ENCODE peak calls at places on chromosomes 16 and 17, in seven cellular contexts. One of them, this sample, is unnamed.

GRCh38 chr16:89880477-89881367 is 7.3 kb downstream of the TCF25 start:
- DNase-seq in stimulated activated CD4-positive, alpha-beta T cell treated with anti-CD3 and anti-CD28 coated beads, Interleukin-1b, Interleukin-23, amount 100 ng/mL, for 1 hour: no peak
- DNase-seq in OCI-LY7: no peak
- DNase-seq in neural crest cell: no peak
- DNase-seq in astrocyte of the spinal cord: no peak
- DNase-seq in heart left ventricle: no peak
- DNase-seq in small intestine: no peak
- DNase-seq in this sample: no peak

GRCh38 chr17:41975099-41976083 is 8.8 kb downstream of the CNP start:
- DNase-seq in stimulated activated CD4-positive, alpha-beta T cell treated with anti-CD3 and anti-CD28 coated beads, Interleukin-1b, Interleukin-23, amount 100 ng/mL, for 1 hour: no peak
- DNase-seq in OCI-LY7: no peak
- DNase-seq in neural crest cell: no peak
- DNase-seq in astrocyte of the spinal cord: peak; percentile 53
- DNase-seq in heart left ventricle: no peak
- DNase-seq in small intestine: no peak
- DNase-seq in this sample: no peak

GRCh38 chr17:57424777-57425188 is 168.5 kb downstream of the MSI2 start:
- DNase-seq in stimulated activated CD4-positive, alpha-beta T cell treated with anti-CD3 and anti-CD28 coated beads, Interleukin-1b, Interleukin-23, amount 100 ng/mL, for 1 hour: no peak
- DNase-seq in OCI-LY7: no peak
- DNase-seq in neural crest cell: no peak
- DNase-seq in astrocyte of the spinal cord: peak; percentile 62
- DNase-seq in heart left ventricle: no peak
- DNase-seq in small intestine: peak; percentile 78
- DNase-seq in this sample: no peak

GRCh38 chr16:58022601-58023371 is 2.8 kb upstream of the MMP15 start:
- DNase-seq in stimulated activated CD4-positive, alpha-beta T cell treated with anti-CD3 and anti-CD28 coated beads, Interleukin-1b, Interleukin-23, amount 100 ng/mL, for 1 hour: no peak
- DNase-seq in OCI-LY7: no peak
- DNase-seq in neural crest cell: no peak
- DNase-seq in astrocyte of the spinal cord: peak; percentile 75
- DNase-seq in heart left ventricle: peak; percentile 80
- DNase-seq in small intestine: peak; percentile 37
- DNase-seq in this sample: no peak

GRCh38 chr17:66114609-66115008 is 77.3 kb downstream of the CEP112 start:
- DNase-seq in stimulated activated CD4-positive, alpha-beta T cell treated with anti-CD3 and anti-CD28 coated beads, Interleukin-1b, Interleukin-23, amount 100 ng/mL, for 1 hour: no peak
- DNase-seq in OCI-LY7: no peak
- DNase-seq in neural crest cell: no peak
- DNase-seq in astrocyte of the spinal cord: no peak
- DNase-seq in heart left ventricle: no peak
- DNase-seq in small intestine: no peak
- DNase-seq in this sample: no peak

GRCh38 chr16:85309656-85310587 is 197.7 kb upstream of the CIBAR2 start:
- DNase-seq in stimulated activated CD4-positive, alpha-beta T cell treated with anti-CD3 and anti-CD28 coated beads, Interleukin-1b, Interleukin-23, amount 100 ng/mL, for 1 hour: no peak
- DNase-seq in OCI-LY7: peak; percentile 89
- DNase-seq in neural crest cell: peak; percentile 57
- DNase-seq in astrocyte of the spinal cord: no peak
- DNase-seq in heart left ventricle: no peak
- DNase-seq in small intestine: no peak
- DNase-seq in this sample: no peak

GRCh38 chr17:30243568-30243967 is 8.1 kb upstream of the SLC6A4 start:
- DNase-seq in stimulated activated CD4-positive, alpha-beta T cell treated with anti-CD3 and anti-CD28 coated beads, Interleukin-1b, Interleukin-23, amount 100 ng/mL, for 1 hour: no peak
- DNase-seq in OCI-LY7: no peak
- DNase-seq in neural crest cell: no peak
- DNase-seq in astrocyte of the spinal cord: no peak
- DNase-seq in heart left ventricle: no peak
- DNase-seq in small intestine: no peak
- DNase-seq in this sample: no peak

GRCh38 chr16:3971261-3971660 is 90.7 kb upstream of the CREBBP start:
- DNase-seq in stimulated activated CD4-positive, alpha-beta T cell treated with anti-CD3 and anti-CD28 coated beads, Interleukin-1b, Interleukin-23, amount 100 ng/mL, for 1 hour: no peak
- DNase-seq in OCI-LY7: no peak
- DNase-seq in neural crest cell: no peak
- DNase-seq in astrocyte of the spinal cord: peak; percentile 88
- DNase-seq in heart left ventricle: no peak
- DNase-seq in small intestine: no peak
- DNase-seq in this sample: no peak

GRCh38 chr16:54931757-54932660 is 1.3 kb downstream of the IRX5 start:
- DNase-seq in stimulated activated CD4-positive, alpha-beta T cell treated with anti-CD3 and anti-CD28 coated beads, Interleukin-1b, Interleukin-23, amount 100 ng/mL, for 1 hour: no peak
- DNase-seq in OCI-LY7: no peak
- DNase-seq in neural crest cell: no peak
- DNase-seq in astrocyte of the spinal cord: peak; percentile 27
- DNase-seq in heart left ventricle: no peak
- DNase-seq in small intestine: no peak
- DNase-seq in this sample: no peak

GRCh38 chr16:3549906-3550305 is 27.3 kb downstream of the NLRC3 start:
- DNase-seq in stimulated activated CD4-positive, alpha-beta T cell treated with anti-CD3 and anti-CD28 coated beads, Interleukin-1b, Interleukin-23, amount 100 ng/mL, for 1 hour: no peak
- DNase-seq in OCI-LY7: no peak
- DNase-seq in neural crest cell: no peak
- DNase-seq in astrocyte of the spinal cord: no peak
- DNase-seq in heart left ventricle: no peak
- DNase-seq in small intestine: no peak
- DNase-seq in this sample: no peak

GRCh38 chr17:8696456-8696855 is 48.2 kb downstream of the CCDC42 start:
- DNase-seq in stimulated activated CD4-positive, alpha-beta T cell treated with anti-CD3 and anti-CD28 coated beads, Interleukin-1b, Interleukin-23, amount 100 ng/mL, for 1 hour: no peak
- DNase-seq in OCI-LY7: no peak
- DNase-seq in neural crest cell: no peak
- DNase-seq in astrocyte of the spinal cord: peak; percentile 2
- DNase-seq in heart left ventricle: no peak
- DNase-seq in small intestine: no peak
- DNase-seq in this sample: no peak

GRCh38 chr16:29226782-29227181 is 179.7 kb downstream of the NPIPB11 start:
- DNase-seq in stimulated activated CD4-positive, alpha-beta T cell treated with anti-CD3 and anti-CD28 coated beads, Interleukin-1b, Interleukin-23, amount 100 ng/mL, for 1 hour: no peak
- DNase-seq in OCI-LY7: no peak
- DNase-seq in neural crest cell: no peak
- DNase-seq in astrocyte of the spinal cord: no peak
- DNase-seq in heart left ventricle: no peak
- DNase-seq in small intestine: no peak
- DNase-seq in this sample: no peak

GRCh38 chr17:75847595-75848522 is 3.7 kb upstream of the UNC13D start:
- DNase-seq in stimulated activated CD4-positive, alpha-beta T cell treated with anti-CD3 and anti-CD28 coated beads, Interleukin-1b, Interleukin-23, amount 100 ng/mL, for 1 hour: no peak
- DNase-seq in OCI-LY7: no peak
- DNase-seq in neural crest cell: no peak
- DNase-seq in astrocyte of the spinal cord: no peak
- DNase-seq in heart left ventricle: no peak
- DNase-seq in small intestine: no peak
- DNase-seq in this sample: no peak

GRCh38 chr17:64327201-64327930 is 63.3 kb downstream of the PECAM1 start:
- DNase-seq in stimulated activated CD4-positive, alpha-beta T cell treated with anti-CD3 and anti-CD28 coated beads, Interleukin-1b, Interleukin-23, amount 100 ng/mL, for 1 hour: no peak
- DNase-seq in OCI-LY7: no peak
- DNase-seq in neural crest cell: no peak
- DNase-seq in astrocyte of the spinal cord: no peak
- DNase-seq in heart left ventricle: peak; percentile 67
- DNase-seq in small intestine: no peak
- DNase-seq in this sample: peak; percentile 56

GRCh38 chr16:20944861-20945390 is 44.4 kb downstream of the LYRM1 start:
- DNase-seq in stimulated activated CD4-positive, alpha-beta T cell treated with anti-CD3 and anti-CD28 coated beads, Interleukin-1b, Interleukin-23, amount 100 ng/mL, for 1 hour: no peak
- DNase-seq in OCI-LY7: peak; percentile 29
- DNase-seq in neural crest cell: no peak
- DNase-seq in astrocyte of the spinal cord: peak; percentile 13
- DNase-seq in heart left ventricle: no peak
- DNase-seq in small intestine: no peak
- DNase-seq in this sample: no peak

GRCh38 chr17:2235792-2236365 is 67.7 kb downstream of the SMG6 start:
- DNase-seq in stimulated activated CD4-positive, alpha-beta T cell treated with anti-CD3 and anti-CD28 coated beads, Interleukin-1b, Interleukin-23, amount 100 ng/mL, for 1 hour: no peak
- DNase-seq in OCI-LY7: peak; percentile 20
- DNase-seq in neural crest cell: no peak
- DNase-seq in astrocyte of the spinal cord: no peak
- DNase-seq in heart left ventricle: peak; percentile 46
- DNase-seq in small intestine: no peak
- DNase-seq in this sample: no peak

GRCh38 chr16:11254913-11255736 is 879 bp downstream of the SOCS1 start:
- DNase-seq in stimulated activated CD4-positive, alpha-beta T cell treated with anti-CD3 and anti-CD28 coated beads, Interleukin-1b, Interleukin-23, amount 100 ng/mL, for 1 hour: no peak
- DNase-seq in OCI-LY7: peak; percentile 85
- DNase-seq in neural crest cell: peak; percentile 28
- DNase-seq in astrocyte of the spinal cord: peak; percentile 48
- DNase-seq in heart left ventricle: no peak
- DNase-seq in small intestine: peak; percentile 47
- DNase-seq in this sample: peak; percentile 38

GRCh38 chr17:34598161-34598776 is 18.9 kb downstream of the TMEM132E start:
- DNase-seq in stimulated activated CD4-positive, alpha-beta T cell treated with anti-CD3 and anti-CD28 coated beads, Interleukin-1b, Interleukin-23, amount 100 ng/mL, for 1 hour: no peak
- DNase-seq in OCI-LY7: no peak
- DNase-seq in neural crest cell: peak; percentile 46
- DNase-seq in astrocyte of the spinal cord: no peak
- DNase-seq in heart left ventricle: no peak
- DNase-seq in small intestine: no peak
- DNase-seq in this sample: peak; percentile 91

GRCh38 chr16:50679266-50679665 is 1.8 kb downstream of the SNX20 start:
- DNase-seq in stimulated activated CD4-positive, alpha-beta T cell treated with anti-CD3 and anti-CD28 coated beads, Interleukin-1b, Interleukin-23, amount 100 ng/mL, for 1 hour: no peak
- DNase-seq in OCI-LY7: no peak
- DNase-seq in neural crest cell: no peak
- DNase-seq in astrocyte of the spinal cord: no peak
- DNase-seq in heart left ventricle: no peak
- DNase-seq in small intestine: no peak
- DNase-seq in this sample: no peak

GRCh38 chr16:28321700-28322411 is 29.5 kb downstream of the SBK1 start:
- DNase-seq in stimulated activated CD4-positive, alpha-beta T cell treated with anti-CD3 and anti-CD28 coated beads, Interleukin-1b, Interleukin-23, amount 100 ng/mL, for 1 hour: no peak
- DNase-seq in OCI-LY7: peak; percentile 61
- DNase-seq in neural crest cell: peak; percentile 66
- DNase-seq in astrocyte of the spinal cord: peak; percentile 5
- DNase-seq in heart left ventricle: no peak
- DNase-seq in small intestine: peak; percentile 22
- DNase-seq in this sample: peak; percentile 27

GRCh38 chr17:55394357-55395021 is 27.1 kb downstream of the MMD start:
- DNase-seq in stimulated activated CD4-positive, alpha-beta T cell treated with anti-CD3 and anti-CD28 coated beads, Interleukin-1b, Interleukin-23, amount 100 ng/mL, for 1 hour: no peak
- DNase-seq in OCI-LY7: no peak
- DNase-seq in neural crest cell: no peak
- DNase-seq in astrocyte of the spinal cord: no peak
- DNase-seq in heart left ventricle: no peak
- DNase-seq in small intestine: peak; percentile 55
- DNase-seq in this sample: no peak

GRCh38 chr17:27965224-27965623 is 72.1 kb upstream of the LYRM9 start:
- DNase-seq in stimulated activated CD4-positive, alpha-beta T cell treated with anti-CD3 and anti-CD28 coated beads, Interleukin-1b, Interleukin-23, amount 100 ng/mL, for 1 hour: no peak
- DNase-seq in OCI-LY7: no peak
- DNase-seq in neural crest cell: no peak
- DNase-seq in astrocyte of the spinal cord: no peak
- DNase-seq in heart left ventricle: no peak
- DNase-seq in small intestine: no peak
- DNase-seq in this sample: no peak

GRCh38 chr17:60315650-60316049 is 76.3 kb downstream of the USP32 start:
- DNase-seq in stimulated activated CD4-positive, alpha-beta T cell treated with anti-CD3 and anti-CD28 coated beads, Interleukin-1b, Interleukin-23, amount 100 ng/mL, for 1 hour: no peak
- DNase-seq in OCI-LY7: no peak
- DNase-seq in neural crest cell: no peak
- DNase-seq in astrocyte of the spinal cord: no peak
- DNase-seq in heart left ventricle: no peak
- DNase-seq in small intestine: peak; percentile 43
- DNase-seq in this sample: no peak

GRCh38 chr17:16491131-16491702 is 776 bp downstream of the LRRC75A start:
- DNase-seq in stimulated activated CD4-positive, alpha-beta T cell treated with anti-CD3 and anti-CD28 coated beads, Interleukin-1b, Interleukin-23, amount 100 ng/mL, for 1 hour: no peak
- DNase-seq in OCI-LY7: no peak
- DNase-seq in neural crest cell: no peak
- DNase-seq in astrocyte of the spinal cord: no peak
- DNase-seq in heart left ventricle: no peak
- DNase-seq in small intestine: peak; percentile 55
- DNase-seq in this sample: no peak

GRCh38 chr16:88264641-88265285 is 118.0 kb upstream of the ZNF469 start:
- DNase-seq in stimulated activated CD4-positive, alpha-beta T cell treated with anti-CD3 and anti-CD28 coated beads, Interleukin-1b, Interleukin-23, amount 100 ng/mL, for 1 hour: no peak
- DNase-seq in OCI-LY7: no peak
- DNase-seq in neural crest cell: no peak
- DNase-seq in astrocyte of the spinal cord: peak; percentile 91
- DNase-seq in heart left ventricle: peak; percentile 93
- DNase-seq in small intestine: peak; percentile 92
- DNase-seq in this sample: no peak

GRCh38 chr17:73899839-73900238 is 255.6 kb upstream of the SDK2 start:
- DNase-seq in stimulated activated CD4-positive, alpha-beta T cell treated with anti-CD3 and anti-CD28 coated beads, Interleukin-1b, Interleukin-23, amount 100 ng/mL, for 1 hour: no peak
- DNase-seq in OCI-LY7: no peak
- DNase-seq in neural crest cell: no peak
- DNase-seq in astrocyte of the spinal cord: no peak
- DNase-seq in heart left ventricle: no peak
- DNase-seq in small intestine: no peak
- DNase-seq in this sample: no peak

GRCh38 chr17:17709815-17710321 is 28.6 kb downstream of the RAI1 start:
- DNase-seq in stimulated activated CD4-positive, alpha-beta T cell treated with anti-CD3 and anti-CD28 coated beads, Interleukin-1b, Interleukin-23, amount 100 ng/mL, for 1 hour: no peak
- DNase-seq in OCI-LY7: no peak
- DNase-seq in neural crest cell: no peak
- DNase-seq in astrocyte of the spinal cord: no peak
- DNase-seq in heart left ventricle: no peak
- DNase-seq in small intestine: no peak
- DNase-seq in this sample: no peak

GRCh38 chr17:8430966-8431365 is 4.7 kb upstream of the NDEL1 start:
- DNase-seq in stimulated activated CD4-positive, alpha-beta T cell treated with anti-CD3 and anti-CD28 coated beads, Interleukin-1b, Interleukin-23, amount 100 ng/mL, for 1 hour: no peak
- DNase-seq in OCI-LY7: no peak
- DNase-seq in neural crest cell: no peak
- DNase-seq in astrocyte of the spinal cord: peak; percentile 4
- DNase-seq in heart left ventricle: peak; percentile 46
- DNase-seq in small intestine: no peak
- DNase-seq in this sample: no peak

GRCh38 chr17:79303641-79304205 is 229.1 kb downstream of the ENGASE start:
- DNase-seq in stimulated activated CD4-positive, alpha-beta T cell treated with anti-CD3 and anti-CD28 coated beads, Interleukin-1b, Interleukin-23, amount 100 ng/mL, for 1 hour: no peak
- DNase-seq in OCI-LY7: peak; percentile 58
- DNase-seq in neural crest cell: no peak
- DNase-seq in astrocyte of the spinal cord: no peak
- DNase-seq in heart left ventricle: no peak
- DNase-seq in small intestine: no peak
- DNase-seq in this sample: no peak

GRCh38 chr16:4330277-4330882 is 14.5 kb downstream of the GLIS2 start:
- DNase-seq in stimulated activated CD4-positive, alpha-beta T cell treated with anti-CD3 and anti-CD28 coated beads, Interleukin-1b, Interleukin-23, amount 100 ng/mL, for 1 hour: peak; percentile 64
- DNase-seq in OCI-LY7: peak; percentile 71
- DNase-seq in neural crest cell: peak; percentile 86
- DNase-seq in astrocyte of the spinal cord: peak; percentile 44
- DNase-seq in heart left ventricle: peak; percentile 84
- DNase-seq in small intestine: peak; percentile 61
- DNase-seq in this sample: peak; percentile 59

GRCh38 chr17:63995626-63996025 is 2.5 kb upstream of the PRR29 start:
- DNase-seq in stimulated activated CD4-positive, alpha-beta T cell treated with anti-CD3 and anti-CD28 coated beads, Interleukin-1b, Interleukin-23, amount 100 ng/mL, for 1 hour: no peak
- DNase-seq in OCI-LY7: no peak
- DNase-seq in neural crest cell: no peak
- DNase-seq in astrocyte of the spinal cord: no peak
- DNase-seq in heart left ventricle: no peak
- DNase-seq in small intestine: no peak
- DNase-seq in this sample: no peak

GRCh38 chr16:58584831-58585505 is 44.7 kb downstream of the CNOT1 start:
- DNase-seq in stimulated activated CD4-positive, alpha-beta T cell treated with anti-CD3 and anti-CD28 coated beads, Interleukin-1b, Interleukin-23, amount 100 ng/mL, for 1 hour: no peak
- DNase-seq in OCI-LY7: no peak
- DNase-seq in neural crest cell: no peak
- DNase-seq in astrocyte of the spinal cord: no peak
- DNase-seq in heart left ventricle: no peak
- DNase-seq in small intestine: no peak
- DNase-seq in this sample: no peak

GRCh38 chr16:67542464-67542863 is 13.8 kb downstream of the RIPOR1 start:
- DNase-seq in stimulated activated CD4-positive, alpha-beta T cell treated with anti-CD3 and anti-CD28 coated beads, Interleukin-1b, Interleukin-23, amount 100 ng/mL, for 1 hour: no peak
- DNase-seq in OCI-LY7: peak; percentile 85
- DNase-seq in neural crest cell: no peak
- DNase-seq in astrocyte of the spinal cord: peak; percentile 78
- DNase-seq in heart left ventricle: no peak
- DNase-seq in small intestine: no peak
- DNase-seq in this sample: peak; percentile 45

GRCh38 chr17:6941989-6942388 is 53.9 kb upstream of the ALOX12 start:
- DNase-seq in stimulated activated CD4-positive, alpha-beta T cell treated with anti-CD3 and anti-CD28 coated beads, Interleukin-1b, Interleukin-23, amount 100 ng/mL, for 1 hour: no peak
- DNase-seq in OCI-LY7: no peak
- DNase-seq in neural crest cell: no peak
- DNase-seq in astrocyte of the spinal cord: no peak
- DNase-seq in heart left ventricle: no peak
- DNase-seq in small intestine: no peak
- DNase-seq in this sample: no peak

GRCh38 chr17:48373130-48373844 is 56.7 kb downstream of the SKAP1 start:
- DNase-seq in stimulated activated CD4-positive, alpha-beta T cell treated with anti-CD3 and anti-CD28 coated beads, Interleukin-1b, Interleukin-23, amount 100 ng/mL, for 1 hour: no peak
- DNase-seq in OCI-LY7: no peak
- DNase-seq in neural crest cell: no peak
- DNase-seq in astrocyte of the spinal cord: no peak
- DNase-seq in heart left ventricle: no peak
- DNase-seq in small intestine: no peak
- DNase-seq in this sample: no peak

GRCh38 chr16:53456625-53457024 is 22.4 kb downstream of the RBL2 start:
- DNase-seq in stimulated activated CD4-positive, alpha-beta T cell treated with anti-CD3 and anti-CD28 coated beads, Interleukin-1b, Interleukin-23, amount 100 ng/mL, for 1 hour: no peak
- DNase-seq in OCI-LY7: peak; percentile 16
- DNase-seq in neural crest cell: no peak
- DNase-seq in astrocyte of the spinal cord: no peak
- DNase-seq in heart left ventricle: no peak
- DNase-seq in small intestine: peak; percentile 62
- DNase-seq in this sample: no peak

This sample was measured in SK-N-DZ.